ENCODE peak calls at places on chromosomes 7 and 10, in four cellular contexts. I is PC-3, H is A549, O is upper lobe of right lung. Y is an unnamed sample.

GRCh38 chr10:72702868-72703581 is 11.1 kb downstream of the MCU start:
- DNase-seq in I (no peak), H (no peak), O (no peak), Y (no peak)

GRCh38 chr10:31146496-31147219 is 115.0 kb upstream of the ZNF438 start:
- DNase-seq in I (peak; percentile 88), H (peak; percentile 15), O (no peak), Y (no peak)

GRCh38 chr10:72757712-72758111 is 65.8 kb downstream of the MCU start:
- DNase-seq in I (no peak), H (no peak), O (no peak), Y (no peak)

GRCh38 chr10:79446451-79447020 is 1.1 kb upstream of the ZCCHC24 start:
- DNase-seq in I (peak; percentile 80), H (peak; percentile 18), O (peak; percentile 86), Y (no peak)

GRCh38 chr10:62853710-62854109 is 37.5 kb upstream of the EGR2 start:
- DNase-seq in I (no peak), H (no peak), O (no peak), Y (no peak)

GRCh38 chr10:117374506-117375359 is 507 bp downstream of the PDZD8 start:
- DNase-seq in I (peak; percentile 19), H (peak; percentile 29), O (peak; percentile 77), Y (peak; percentile 52)

GRCh38 chr10:34184901-34185386 is 630.2 kb downstream of the PARD3 start:
- DNase-seq in I (peak; percentile 96), H (no peak), O (no peak), Y (no peak)

GRCh38 chr10:43069597-43069996 is 7.3 kb upstream of the RET start:
- DNase-seq in I (no peak), H (no peak), O (no peak), Y (no peak)

GRCh38 chr10:3693031-3693714 is 91.8 kb downstream of the KLF6 start:
- DNase-seq in I (no peak), H (no peak), O (no peak), Y (no peak)

GRCh38 chr7:140475747-140476333 is 3.5 kb downstream of the MKRN1 start:
- DNase-seq in I (peak; percentile 79), H (peak; percentile 73), O (no peak), Y (peak; percentile 57)

GRCh38 chr10:114498413-114499111 is 94.3 kb upstream of the AFAP1L2 start:
- DNase-seq in I (no peak), H (no peak), O (no peak), Y (peak; percentile 37)

GRCh38 chr7:132103718-132104117 is 472.6 kb downstream of the PLXNA4 start:
- DNase-seq in I (no peak), H (no peak), O (no peak), Y (no peak)

GRCh38 chr10:131198401-131198800 is 113.1 kb downstream of the TCERG1L start:
- DNase-seq in I (no peak), H (no peak), O (peak; percentile 40), Y (no peak)

GRCh38 chr10:3803295-3803883 is 18.4 kb upstream of the KLF6 start:
- DNase-seq in I (peak; percentile 23), H (no peak), O (no peak), Y (no peak)

GRCh38 chr7:95675016-95675415 is 78.7 kb upstream of the PDK4 start:
- DNase-seq in I (peak; percentile 53), H (no peak), O (no peak), Y (no peak)

GRCh38 chr10:46227571-46228075 is 59.2 kb upstream of the ANTXRL start:
- DNase-seq in I (no peak), H (no peak), O (peak; percentile 36), Y (no peak)

GRCh38 chr10:7231420-7232414 is 179.1 kb downstream of the SFMBT2 start:
- DNase-seq in I (no peak), H (no peak), O (no peak), Y (no peak)

GRCh38 chr7:80581472-80581871 is 57.0 kb upstream of the CD36 start:
- DNase-seq in I (no peak), H (no peak), O (no peak), Y (no peak)

GRCh38 chr7:74185636-74186035 is 11.5 kb downstream of the EIF4H start:
- DNase-seq in I (no peak), H (no peak), O (no peak), Y (no peak)

GRCh38 chr10:85545874-85546273 is 820.7 kb downstream of the GRID1 start:
- DNase-seq in I (no peak), H (no peak), O (no peak), Y (no peak)

GRCh38 chr10:85544956-85545355 is 821.6 kb downstream of the GRID1 start:
- DNase-seq in I (no peak), H (no peak), O (no peak), Y (no peak)

GRCh38 chr10:85542936-85543730 is 823.5 kb downstream of the GRID1 start:
- DNase-seq in I (no peak), H (no peak), O (no peak), Y (no peak)

GRCh38 chr10:85548038-85548437 is 818.6 kb downstream of the GRID1 start:
- DNase-seq in I (peak; percentile 41), H (peak; percentile 43), O (no peak), Y (peak; percentile 1)

GRCh38 chr10:85547460-85548023 is 819.1 kb downstream of the GRID1 start:
- DNase-seq in I (no peak), H (no peak), O (no peak), Y (no peak)
- TF ChIP-seq CTCF in I (no peak), H (no peak), O (no peak), Y (no peak)

GRCh38 chr7:4683884-4684565 is 1.9 kb downstream of the FOXK1 start:
- DNase-seq in I (peak; percentile 68), H (no peak), O (peak; percentile 77), Y (peak; percentile 44)

GRCh38 chr7:4683043-4683883 is 1.2 kb downstream of the FOXK1 start:
- DNase-seq in I (no peak), H (no peak), O (peak; percentile 69), Y (no peak)

GRCh38 chr7:4681218-4681851 is 760 bp upstream of the FOXK1 start:
- DNase-seq in I (no peak), H (no peak), O (no peak), Y (no peak)

GRCh38 chr7:4681922-4682620 is at the start of gene FOXK1:
- DNase-seq in I (peak; percentile 67), H (peak; percentile 46), O (peak; percentile 91), Y (peak; percentile 92)

DNA sequence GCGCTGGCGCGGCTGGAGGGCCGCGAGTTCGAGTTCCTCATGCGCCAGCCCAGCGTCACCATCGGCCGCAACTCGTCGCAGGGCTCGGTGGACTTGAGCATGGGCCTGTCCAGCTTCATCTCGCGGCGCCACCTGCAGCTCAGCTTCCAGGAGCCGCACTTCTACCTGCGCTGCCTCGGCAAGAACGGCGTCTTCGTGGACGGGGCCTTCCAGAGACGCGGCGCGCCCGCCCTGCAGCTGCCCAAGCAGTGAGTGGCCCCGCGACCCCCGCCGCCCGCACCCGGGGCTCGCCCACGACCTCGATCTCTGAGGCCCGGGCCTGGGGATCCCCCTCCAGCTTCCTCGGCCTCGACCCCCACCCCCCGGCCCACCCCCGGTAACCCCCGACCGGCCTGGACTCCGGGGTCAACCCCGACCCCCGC is 537 bp downstream of the FOXK1 start:
- DNase-seq in I (peak; percentile 42), H (no peak), O (peak; percentile 83), Y (peak; percentile 58)
- TF ChIP-seq CTCF in I (no peak), H (peak; percentile 9), O (no peak), Y (peak; percentile 33)

GRCh38 chr7:105015631-105015965 is 1.6 kb downstream of the KMT2E start:
- DNase-seq in I (peak; percentile 34), H (no peak), O (no peak), Y (no peak)

GRCh38 chr7:105014725-105015630 is 973 bp downstream of the KMT2E start:
- DNase-seq in I (peak; percentile 33), H (peak; percentile 58), O (peak; percentile 67), Y (peak; percentile 37)

GRCh38 chr7:105013283-105013817 is 655 bp upstream of the KMT2E start:
- DNase-seq in I (peak; percentile 89), H (peak; percentile 92), O (peak; percentile 98), Y (peak; percentile 86)

GRCh38 chr7:105012503-105013282 is 1.3 kb upstream of the KMT2E start:
- DNase-seq in I (peak; percentile 96), H (peak; percentile 99), O (peak; percentile 100), Y (peak; percentile 97)

GRCh38 chr7:105013818-105014724 is at the start of gene KMT2E:
- DNase-seq in I (peak; percentile 81), H (peak; percentile 64), O (peak; percentile 96), Y (peak; percentile 82)
- TF ChIP-seq CTCF in I (no peak), H (no peak), O (no peak), Y (no peak)

DNA sequence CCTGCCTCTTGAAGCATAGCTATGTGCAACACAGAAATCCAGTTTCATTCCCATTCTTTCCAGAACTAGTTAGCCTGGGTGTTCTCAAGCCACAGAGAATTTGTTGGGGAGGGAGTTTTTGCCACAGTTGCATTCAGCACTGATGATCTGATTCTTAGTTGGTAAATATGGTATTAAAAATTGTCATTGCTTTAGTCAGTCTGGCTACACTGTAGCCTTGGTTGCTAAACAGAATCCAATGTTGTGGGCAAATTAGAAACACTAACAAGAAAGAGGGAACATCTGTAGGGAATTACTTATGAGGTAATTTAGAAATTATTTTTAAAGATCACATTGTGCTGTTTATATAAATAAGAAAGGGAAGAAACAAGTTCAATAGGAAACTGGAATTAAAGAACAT is 57.0 kb upstream of the CC2D2B start:
- DNase-seq in I (no peak), H (no peak), O (no peak), Y (no peak)
- TF ChIP-seq CTCF in I (no peak), H (no peak), O (no peak), Y (no peak)

GRCh38 chr7:105439174-105439893 is 50.6 kb upstream of the SRPK2 start:
- DNase-seq in I (peak; percentile 71), H (peak; percentile 30), O (peak; percentile 39), Y (no peak)
- TF ChIP-seq CTCF in I (peak; percentile 28), H (no peak), O (no peak), Y (no peak)

Y was measured in GM13976.